ENCODE peak calls at places on chromosome 5, in ten cellular contexts. B is GM12864; I is GM12865; D is neural progenitor cell; A is left ventricle myocardium inferior; H is GM13977; X is heart right ventricle; Y is OCI-LY7; S is astrocyte of the spinal cord; V is CD4-positive, alpha-beta T cell. U is an unnamed sample.
A peak's percentile ranks its signal among the peaks of the same experiment; 100 is the strongest.

GRCh38 chr5:134245101-134245604 is 19.3 kb upstream of the PPP2CA start:
- DNase-seq in S (peak; percentile 82), X (no peak), B (no peak), A (no peak), D (peak; percentile 63), Y (no peak), H (no peak), V (no peak), I (no peak), U (no peak)

GRCh38 chr5:140556438-140556837 is 835 bp downstream of the SRA1 start:
- DNase-seq in A (no peak), X (no peak), B (no peak), V (no peak), S (no peak), I (no peak), Y (peak; percentile 45), D (no peak), H (no peak), U (no peak)

GRCh38 chr5:142716963-142717362 is 31.1 kb upstream of the FGF1 start:
- DNase-seq in S (peak; percentile 59), V (no peak), D (peak; percentile 79), X (peak; percentile 38), B (peak; percentile 12), H (peak; percentile 40), Y (peak; percentile 56), I (peak; percentile 66), A (peak; percentile 61), U (peak; percentile 56)

GRCh38 chr5:179858241-179858585 is 404 bp downstream of the MRNIP start:
- DNase-seq in V (peak; percentile 34), B (peak; percentile 26), X (no peak), A (no peak), Y (peak; percentile 72), I (peak; percentile 64), H (no peak), D (peak; percentile 68), S (no peak), U (no peak)

GRCh38 chr5:7396169-7397004 is 449 bp downstream of the ADCY2 start:
- DNase-seq in H (peak; percentile 21), B (no peak), V (no peak), S (no peak), D (peak; percentile 65), Y (no peak), I (no peak), X (no peak), A (no peak), U (no peak)

GRCh38 chr5:18305288-18305899 is 671.1 kb downstream of the TAF11L14 start:
- DNase-seq in A (no peak), X (no peak), I (peak; percentile 35), Y (peak; percentile 30), V (no peak), H (peak; percentile 60), B (no peak), S (peak; percentile 33), D (peak; percentile 57), U (peak; percentile 34)

GRCh38 chr5:72347801-72348305 is 27.7 kb downstream of the PTCD2 start:
- DNase-seq in D (no peak), S (peak; percentile 95), V (no peak), A (no peak), Y (no peak), I (no peak), X (no peak), B (no peak), H (peak; percentile 20), U (no peak)

GRCh38 chr5:145859897-145860296 is 12.9 kb downstream of the GRXCR2 start:
- DNase-seq in B (no peak), Y (no peak), I (no peak), A (no peak), D (peak; percentile 4), H (no peak), S (no peak), V (no peak), X (no peak), U (no peak)

GRCh38 chr5:18069790-18070189 is 435.5 kb downstream of the TAF11L14 start:
- DNase-seq in D (no peak), H (no peak), B (no peak), A (no peak), I (no peak), S (no peak), V (no peak), X (no peak), Y (no peak), U (no peak)

GRCh38 chr5:177546262-177546741 is 8.1 kb downstream of the FAM193B start:
- DNase-seq in Y (no peak), A (no peak), X (peak; percentile 28), B (no peak), D (no peak), S (peak; percentile 94), H (no peak), I (no peak), V (no peak), U (no peak)

GRCh38 chr5:56346717-56347116 is 113.6 kb upstream of the ANKRD55 start:
- DNase-seq in S (no peak), B (no peak), A (no peak), I (no peak), Y (no peak), V (no peak), X (no peak), H (no peak), D (no peak), U (no peak)

GRCh38 chr5:118862596-118862995 is 125.8 kb downstream of the DTWD2 start:
- DNase-seq in I (no peak), Y (no peak), D (no peak), H (no peak), A (no peak), S (no peak), X (no peak), B (no peak), V (no peak), U (no peak)

GRCh38 chr5:142304013-142304701 is 20.7 kb downstream of the SPRY4 start:
- DNase-seq in H (no peak), V (no peak), B (no peak), S (peak; percentile 27), D (no peak), X (peak; percentile 35), A (peak; percentile 55), I (no peak), Y (no peak), U (no peak)

GRCh38 chr5:150325426-150325825 is 22.7 kb upstream of the ARSI start:
- DNase-seq in I (no peak), B (no peak), X (no peak), H (no peak), V (no peak), D (no peak), Y (no peak), S (no peak), A (no peak), U (no peak)

GRCh38 chr5:538801-539468 is 14.7 kb upstream of the SLC9A3 start:
- DNase-seq in D (no peak), I (no peak), S (no peak), A (peak; percentile 6), B (no peak), Y (no peak), H (no peak), X (peak; percentile 5), V (no peak), U (no peak)

GRCh38 chr5:535781-536698 is 11.8 kb upstream of the SLC9A3 start:
- DNase-seq in S (no peak), B (no peak), D (peak; percentile 48), V (no peak), Y (no peak), A (no peak), X (peak; percentile 1), H (no peak), I (no peak), U (no peak)

GRCh38 chr5:538271-538771 is 14.1 kb upstream of the SLC9A3 start:
- DNase-seq in I (no peak), X (peak; percentile 6), Y (no peak), H (no peak), V (no peak), D (no peak), S (no peak), A (no peak), B (no peak), U (no peak)

GRCh38 chr5:537621-538071 is 13.4 kb upstream of the SLC9A3 start:
- DNase-seq in Y (no peak), S (no peak), I (no peak), A (no peak), D (no peak), H (no peak), B (no peak), V (no peak), X (peak; percentile 8), U (no peak)

GRCh38 chr5:537098-537497 is 12.8 kb upstream of the SLC9A3 start:
- DNase-seq in V (no peak), I (no peak), H (no peak), B (no peak), D (no peak), Y (no peak), A (no peak), X (peak; percentile 2), S (no peak), U (no peak)
- TF ChIP-seq CTCF in V (no peak), I (no peak), H (no peak), B (no peak), D (no peak), Y (no peak), A (no peak), X (no peak), S (no peak), U (no peak)

GRCh38 chr5:124021066-124021641 is 509.2 kb downstream of the CSNK1G3 start:
- DNase-seq in X (no peak), H (no peak), A (no peak), S (no peak), Y (no peak), I (no peak), V (no peak), D (no peak), B (no peak), U (no peak)
- TF ChIP-seq CTCF in X (no peak), H (no peak), A (no peak), S (no peak), Y (peak; percentile 57), I (no peak), V (no peak), D (no peak), B (peak; percentile 3), U (no peak)

GRCh38 chr5:127373858-127374491 is 83.4 kb downstream of the MEGF10 start:
- DNase-seq in A (no peak), H (no peak), B (no peak), Y (peak; percentile 13), V (no peak), I (peak; percentile 15), S (no peak), D (peak; percentile 24), X (no peak), U (no peak)
- TF ChIP-seq CTCF in A (no peak), H (peak; percentile 19), B (peak; percentile 52), Y (peak; percentile 76), V (no peak), I (peak; percentile 41), S (peak; percentile 31), D (peak; percentile 52), X (no peak), U (peak; percentile 52)

GRCh38 chr5:136006767-136007251 is 22.0 kb upstream of the TGFBI start:
- DNase-seq in D (no peak), Y (no peak), B (no peak), A (no peak), X (no peak), H (no peak), I (no peak), V (no peak), S (peak; percentile 85), U (no peak)
- TF ChIP-seq CTCF in D (no peak), Y (no peak), B (no peak), A (no peak), X (no peak), H (no peak), I (no peak), V (no peak), S (no peak), U (no peak)